ENCODE peak calls at places on chromosomes 13 and 19, in four cellular contexts. H is SK-N-MC, Y is cardiac muscle cell, A is adrenal gland. P is an unnamed sample.

GRCh38 chr19:8455018-8455417 is 10.2 kb downstream of the HNRNPM start:
- DNase-seq in H (no peak), Y (no peak), A (no peak), P (no peak)

GRCh38 chr13:79810671-79811070 is 329.7 kb downstream of the NDFIP2 start:
- DNase-seq in H (no peak), Y (peak; percentile 64), A (no peak), P (no peak)

GRCh38 chr19:30228726-30229523 is 143.3 kb upstream of the ZNF536 start:
- DNase-seq in H (no peak), Y (peak; percentile 14), A (peak; percentile 25), P (no peak)

GRCh38 chr19:14114854-14115253 is 2.7 kb downstream of the PRKACA start:
- DNase-seq in H (no peak), Y (peak; percentile 39), A (peak; percentile 73), P (no peak)

GRCh38 chr19:32675720-32676185 is at the start of gene RGS9BP:
- DNase-seq in H (no peak), Y (peak; percentile 77), A (peak; percentile 87), P (peak; percentile 51)

GRCh38 chr19:48094129-48094842 is 16.3 kb downstream of the PLA2G4C start:
- DNase-seq in H (no peak), Y (no peak), A (no peak), P (no peak)

GRCh38 chr19:9903341-9903740 is 33.0 kb downstream of the OLFM2 start:
- DNase-seq in H (no peak), Y (no peak), A (no peak), P (no peak)

GRCh38 chr13:35917252-35917941 is 213.8 kb downstream of the DCLK1 start:
- DNase-seq in H (no peak), Y (peak; percentile 10), A (no peak), P (no peak)

GRCh38 chr19:12778020-12778904 is 2.9 kb upstream of the HOOK2 start:
- DNase-seq in H (no peak), Y (peak; percentile 93), A (peak; percentile 81), P (no peak)

GRCh38 chr13:51361111-51361510 is 21.6 kb downstream of the SERPINE3 start:
- DNase-seq in H (no peak), Y (no peak), A (no peak), P (no peak)

GRCh38 chr13:39106216-39106995 is 68.2 kb downstream of the NHLRC3 start:
- DNase-seq in H (no peak), Y (no peak), A (no peak), P (no peak)

GRCh38 chr13:33108620-33109019 is 92.4 kb downstream of the KL start:
- DNase-seq in H (no peak), Y (peak; percentile 32), A (no peak), P (no peak)

GRCh38 chr19:18743281-18743825 is 47.8 kb downstream of the COMP start:
- DNase-seq in H (no peak), Y (peak; percentile 88), A (peak; percentile 78), P (no peak)

GRCh38 chr19:4338441-4339350 is at the start of gene STAP2:
- DNase-seq in H (no peak), Y (peak; percentile 17), A (peak; percentile 66), P (no peak)

GRCh38 chr13:85142351-85142750 is 656.9 kb downstream of the SLITRK6 start:
- DNase-seq in H (peak; percentile 74), Y (no peak), A (no peak), P (no peak)

GRCh38 chr13:91922969-91923592 is 524.7 kb downstream of the GPC5 start:
- DNase-seq in H (no peak), Y (peak; percentile 16), A (no peak), P (no peak)

GRCh38 chr13:45120967-45121366 is 657 bp downstream of the GTF2F2 start:
- DNase-seq in H (no peak), Y (no peak), A (no peak), P (no peak)

GRCh38 chr13:94673841-94674240 is 38.5 kb downstream of the SOX21 start:
- DNase-seq in H (no peak), Y (no peak), A (no peak), P (no peak)

GRCh38 chr13:50715402-50716146 is 127.9 kb downstream of the DLEU7 start:
- DNase-seq in H (no peak), Y (no peak), A (peak; percentile 44), P (no peak)

GRCh38 chr13:40987606-40988280 is 31.4 kb downstream of the ELF1 start:
- DNase-seq in H (no peak), Y (no peak), A (no peak), P (no peak)

GRCh38 chr13:46119883-46120614 is 15.2 kb upstream of the CPB2 start:
- DNase-seq in H (peak; percentile 99), Y (peak; percentile 76), A (peak; percentile 38), P (no peak)

GRCh38 chr19:37218592-37218935 is 550 bp downstream of the ZNF383 start:
- DNase-seq in H (no peak), Y (no peak), A (no peak), P (no peak)

GRCh38 chr13:51148952-51149573 is 38.0 kb upstream of the C13orf42 start:
- DNase-seq in H (peak; percentile 91), Y (peak; percentile 82), A (peak; percentile 59), P (no peak)

GRCh38 chr19:35512831-35513230 is 618 bp downstream of the DMKN start:
- DNase-seq in H (no peak), Y (no peak), A (no peak), P (no peak)

GRCh38 chr19:43910884-43911283 is 24.2 kb downstream of the ZNF45 start:
- DNase-seq in H (no peak), Y (no peak), A (no peak), P (no peak)
- H3K9me3 ChIP-seq in H (peaks cover 33% of the 10 kb centered on the region), Y (peaks cover 8% of the 10 kb centered on the region), A (peaks cover 10% of the 10 kb centered on the region), P (peaks cover 95% of the 10 kb centered on the region)

DNA sequence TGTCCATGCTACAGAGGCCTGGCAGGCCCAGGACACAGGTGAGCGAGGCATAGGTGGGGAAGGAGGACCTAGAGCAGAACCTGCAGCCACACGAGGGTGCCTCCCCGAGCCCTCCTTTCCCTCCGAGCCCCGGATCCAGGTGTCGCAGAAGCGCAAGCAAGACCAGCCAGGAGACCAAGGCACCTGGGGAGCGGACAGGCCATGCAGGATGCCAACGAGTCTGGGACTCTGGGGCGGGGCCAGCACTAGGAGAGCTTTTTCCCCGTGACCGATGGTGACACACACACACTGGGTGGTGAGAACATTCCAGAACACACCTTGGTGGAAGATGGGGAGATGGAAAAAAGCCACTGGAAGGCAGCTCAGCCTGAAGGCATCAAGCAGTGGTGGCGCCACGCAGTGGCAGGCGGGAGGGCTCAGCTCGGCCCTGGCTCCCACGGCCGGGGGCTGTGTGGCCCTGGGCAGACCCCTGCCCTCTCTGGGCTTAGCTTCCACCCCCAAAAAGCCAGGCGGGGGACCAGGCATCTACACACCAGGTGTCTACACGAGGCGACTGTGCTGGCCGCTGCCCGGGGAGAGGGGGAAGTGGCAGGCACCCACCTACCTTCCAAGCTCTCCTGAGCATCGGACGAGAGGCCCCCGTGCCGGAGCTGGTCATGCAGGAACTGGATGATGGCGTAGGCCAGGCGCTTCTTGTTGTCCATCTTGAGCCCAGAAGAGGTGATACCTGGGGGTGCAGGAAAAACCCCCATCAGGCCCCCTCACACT is 14.5 kb downstream of the SGTA start:
- DNase-seq in H (no peak), Y (no peak), A (no peak), P (no peak)
- H3K27ac ChIP-seq in H (no peak overlapping the region), Y (no peak overlapping the region), A (no peak overlapping the region), P (no peak overlapping the region)

DNA sequence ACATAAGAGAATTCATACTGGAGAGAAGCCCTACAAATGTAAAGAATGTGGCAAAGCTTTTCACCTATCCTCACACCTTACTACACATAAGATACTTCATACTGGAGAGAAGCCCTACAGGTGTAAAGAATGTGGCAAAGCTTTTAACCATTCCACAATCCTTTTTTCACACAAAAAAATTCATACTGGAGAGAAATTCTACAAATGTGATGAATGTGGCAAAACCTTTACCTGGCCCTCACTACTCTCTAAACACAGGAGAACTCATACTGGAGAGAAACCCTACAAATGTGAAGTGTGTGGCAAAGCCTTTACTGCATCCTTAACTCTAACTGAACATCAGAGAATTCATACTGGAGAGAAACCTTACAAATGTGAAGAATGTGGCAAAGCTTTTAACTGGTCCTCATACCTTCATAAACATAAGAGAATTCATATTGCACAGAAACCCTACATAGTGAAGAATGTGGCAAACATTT is 14.0 kb upstream of the ZNF506 start:
- DNase-seq in H (no peak), Y (no peak), A (no peak), P (no peak)
- H3K9me3 ChIP-seq in H (peaks cover 8% of the 10 kb centered on the region), Y (no peaks in the 10 kb centered on the region), A (peaks cover 9% of the 10 kb centered on the region), P (peaks cover 79% of the 10 kb centered on the region)

DNA sequence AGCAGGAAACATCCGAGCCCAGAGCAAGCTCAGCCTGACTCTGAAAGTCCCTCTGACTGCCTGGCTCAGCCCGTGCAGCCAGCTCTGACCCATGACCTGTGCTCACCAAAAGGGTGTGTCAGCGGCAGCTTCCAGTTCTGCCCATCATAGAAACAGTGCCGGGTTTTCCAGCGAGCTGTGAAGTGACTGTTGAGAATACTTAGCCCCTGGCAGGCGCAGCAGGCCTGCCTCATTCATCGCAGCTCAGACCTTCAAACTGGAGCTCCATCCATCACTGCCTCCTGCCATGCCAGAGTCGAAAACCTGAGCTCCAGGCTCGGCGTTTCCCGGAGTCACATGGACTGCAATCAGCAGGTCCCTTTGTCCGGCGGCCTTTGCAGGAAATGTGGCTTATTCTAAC is 16.3 kb upstream of the GSX1 start:
- DNase-seq in H (no peak), Y (no peak), A (no peak), P (no peak)
- H3K27ac ChIP-seq in H (no peak overlapping the region), Y (no peak overlapping the region), A (no peak overlapping the region), P (no peak overlapping the region)

DNA sequence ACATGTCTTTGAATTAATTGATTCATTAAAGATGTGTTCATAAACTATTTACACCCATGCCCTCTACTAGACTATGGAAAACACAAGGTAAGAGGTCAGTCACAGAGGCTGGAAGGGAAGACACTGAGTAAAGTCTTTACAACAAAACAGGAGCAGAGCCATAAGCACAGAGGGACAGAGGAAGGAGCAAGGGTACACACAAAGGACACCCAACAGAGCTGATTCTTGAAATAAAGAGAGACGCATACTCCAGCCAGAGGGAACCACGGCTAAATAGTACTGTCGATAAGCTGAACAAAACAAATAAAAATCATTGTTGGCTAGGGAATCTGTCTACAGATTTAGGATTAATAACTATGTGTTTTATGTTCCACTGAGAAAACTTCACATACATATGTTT is 289.2 kb downstream of the EFNB2 start:
- DNase-seq in H (no peak), Y (no peak), A (no peak), P (no peak)
- H3K9me3 ChIP-seq in H (no peaks in the 10 kb centered on the region), Y (no peaks in the 10 kb centered on the region), A (no peaks in the 10 kb centered on the region), P (no peaks in the 10 kb centered on the region)

DNA sequence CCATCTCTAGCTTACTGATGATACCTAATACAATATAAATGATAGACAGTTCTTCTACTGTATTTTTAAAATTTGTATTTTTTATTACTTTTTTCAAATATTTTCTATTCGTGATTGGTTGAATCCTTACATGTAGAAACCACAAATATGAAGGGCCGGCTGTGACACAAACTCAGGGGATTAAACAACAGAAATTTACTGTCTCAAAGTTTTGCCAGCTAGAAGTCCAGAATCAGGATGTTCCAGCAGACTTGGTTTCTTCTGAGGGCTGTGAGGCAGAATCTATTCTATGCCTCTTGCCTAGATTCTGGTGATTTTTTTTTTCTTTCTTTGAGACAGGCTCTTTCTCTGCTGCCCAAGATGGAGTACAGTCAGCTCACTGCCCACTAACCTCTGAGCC is 13.8 kb downstream of the FPR1 start:
- DNase-seq in H (no peak), Y (no peak), A (no peak), P (no peak)
- H3K27ac ChIP-seq in H (no peak overlapping the region), Y (no peak overlapping the region), A (no peak overlapping the region), P (no peak overlapping the region)

DNA sequence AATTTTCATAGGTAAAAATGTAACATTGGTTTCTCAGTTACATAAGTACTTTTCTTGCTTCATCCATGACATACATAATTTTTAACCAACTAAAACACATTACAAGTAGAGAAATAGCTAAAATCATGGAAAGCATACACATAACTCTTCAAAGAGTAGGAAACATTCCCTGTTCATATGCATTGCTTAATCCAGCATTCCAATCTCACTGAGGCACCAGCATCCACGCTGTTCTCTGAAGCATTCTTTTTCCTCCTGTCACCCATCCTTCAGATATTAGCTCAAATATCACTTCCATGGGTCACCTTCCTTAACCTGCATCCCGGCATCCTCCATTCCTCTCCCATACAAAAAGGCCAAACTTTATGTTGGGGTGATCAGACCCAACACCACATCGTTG is 79.1 kb downstream of the ZNF254 start:
- DNase-seq in H (no peak), Y (peak; percentile 2), A (no peak), P (no peak)
- H3K9me3 ChIP-seq in H (no peaks in the 10 kb centered on the region), Y (no peaks in the 10 kb centered on the region), A (no peaks in the 10 kb centered on the region), P (peaks cover 60% of the 10 kb centered on the region)

P was measured in CD4-positive, alpha-beta T cell.